ENCODE peak calls at places on chromosomes 6 and 20, in five cellular contexts. J, F, U, O and H are unnamed samples.

GRCh38 chr6:120871416-120872261 is 462.6 kb downstream of the TBC1D32 start:
- DNase-seq in J (no peak), U (no peak), O (no peak), F (no peak), H (peak)

GRCh38 chr6:157946053-157946617 is 35.5 kb upstream of the SYNJ2 start:
- DNase-seq in O (no peak), U (no peak), F (no peak), J (no peak), H (no peak)

GRCh38 chr6:118785601-118786000 is 108.4 kb upstream of the ASF1A start:
- DNase-seq in O (no peak), J (no peak), U (no peak), F (no peak), H (no peak)

GRCh38 chr6:5276596-5276995 is 15.3 kb downstream of the FARS2 start:
- DNase-seq in F (no peak), O (no peak), J (no peak), U (no peak), H (no peak)

GRCh38 chr6:111810321-111811235 is 62.7 kb downstream of the FYN start:
- DNase-seq in U (no peak), J (no peak), O (no peak), F (no peak), H (no peak)

GRCh38 chr6:138465007-138465645 is 34.2 kb downstream of the NHSL1 start:
- DNase-seq in O (no peak), J (no peak), F (no peak), U (peak), H (no peak)

GRCh38 chr6:26457407-26457795 is 354 bp upstream of the BTN2A1 start:
- DNase-seq in U (no peak), F (no peak), J (peak), O (peak), H (no peak)

GRCh38 chr6:133951881-133952814 is 876 bp upstream of the TBPL1 start:
- DNase-seq in F (no peak), J (peak), U (peak), O (peak), H (no peak)

GRCh38 chr20:47086316-47086715 is 191.7 kb downstream of the EYA2 start:
- DNase-seq in J (no peak), O (no peak), F (no peak), U (no peak), H (no peak)

GRCh38 chr20:48725589-48725991 is 102.2 kb downstream of the PREX1 start:
- DNase-seq in F (no peak), O (no peak), J (no peak), U (peak), H (no peak)

GRCh38 chr20:33033381-33033780 is 1.9 kb downstream of the BPIFB6 start:
- DNase-seq in F (no peak), U (no peak), J (no peak), O (no peak), H (no peak)

GRCh38 chr6:162833776-162834175 is 106.0 kb downstream of the PACRG start:
- DNase-seq in F (no peak), J (no peak), U (no peak), O (no peak), H (no peak)

GRCh38 chr20:59623583-59623982 is 19.2 kb downstream of the PHACTR3 start:
- DNase-seq in O (no peak), U (no peak), F (no peak), J (no peak), H (no peak)

GRCh38 chr6:36679043-36679821 is 718 bp downstream of the CDKN1A start:
- DNase-seq in J (peak), O (peak), F (peak), U (peak), H (peak)

GRCh38 chr20:46144626-46145025 is 26.5 kb downstream of the CD40 start:
- DNase-seq in J (no peak), F (no peak), U (no peak), O (no peak), H (no peak)

GRCh38 chr6:3382399-3383279 is 74.2 kb downstream of the SLC22A23 start:
- DNase-seq in F (no peak), O (no peak), U (peak), J (no peak), H (no peak)

GRCh38 chr6:155398701-155399061 is 57.0 kb downstream of the NOX3 start:
- DNase-seq in U (no peak), J (no peak), F (no peak), O (no peak), H (no peak)

GRCh38 chr20:5650191-5650691 is 100.0 kb upstream of the SHLD1 start:
- DNase-seq in F (no peak), J (no peak), U (no peak), O (no peak), H (no peak)

GRCh38 chr6:76221525-76221924 is 149.1 kb upstream of the IMPG1 start:
- DNase-seq in U (no peak), J (no peak), F (no peak), O (no peak), H (no peak)

GRCh38 chr6:170447561-170447930 is 105.6 kb downstream of the PSMB1 start:
- DNase-seq in F (no peak), J (no peak), U (no peak), O (no peak), H (no peak)

GRCh38 chr20:8646716-8647115 is 422.2 kb upstream of the PLCB4 start:
- DNase-seq in J (no peak), O (no peak), U (peak), F (no peak), H (no peak)

GRCh38 chr20:44688053-44688625 is 27.0 kb upstream of the CCN5 start:
- DNase-seq in F (no peak), O (no peak), J (no peak), U (no peak), H (no peak)

DNA sequence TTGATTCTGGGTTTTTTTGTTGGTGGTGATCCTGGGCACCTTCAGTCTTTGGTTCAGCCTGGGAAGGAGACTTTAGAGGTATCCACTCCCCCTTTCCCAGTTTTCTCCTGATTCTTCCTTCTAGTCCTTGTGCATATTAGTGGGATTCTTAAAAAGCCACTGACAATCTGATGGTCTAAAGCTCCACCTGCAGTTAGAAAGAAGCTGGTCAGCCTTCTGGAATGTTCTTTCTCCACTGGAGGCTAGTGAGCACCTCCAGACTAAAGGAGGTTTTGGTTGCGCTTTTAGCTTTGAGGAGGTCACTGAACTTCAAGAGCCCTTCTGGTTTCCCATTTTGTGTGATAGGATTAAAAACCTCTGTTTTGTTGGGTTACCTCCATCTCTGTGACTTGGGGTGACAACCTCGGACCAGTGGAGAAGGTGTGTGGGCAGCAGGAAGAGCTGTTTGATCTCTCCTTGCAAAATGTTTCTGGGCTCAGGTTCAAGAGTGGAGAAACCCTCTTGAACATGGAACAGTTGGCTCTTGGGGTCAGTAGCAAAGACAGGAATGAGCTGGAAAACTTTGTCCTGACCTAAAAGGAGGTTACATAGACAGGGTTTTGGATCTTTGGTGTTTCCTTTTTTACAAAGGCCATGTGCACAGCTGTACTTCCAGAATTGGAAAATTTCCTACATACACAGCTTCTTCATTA is 29.0 kb downstream of the JARID2 start:
- DNase-seq in J (no peak), U (peak), O (no peak), F (no peak), H (peak)
- TF ChIP-seq CTCF in J (no peak), U (peak), O (no peak), F (no peak), H (no peak)

DNA sequence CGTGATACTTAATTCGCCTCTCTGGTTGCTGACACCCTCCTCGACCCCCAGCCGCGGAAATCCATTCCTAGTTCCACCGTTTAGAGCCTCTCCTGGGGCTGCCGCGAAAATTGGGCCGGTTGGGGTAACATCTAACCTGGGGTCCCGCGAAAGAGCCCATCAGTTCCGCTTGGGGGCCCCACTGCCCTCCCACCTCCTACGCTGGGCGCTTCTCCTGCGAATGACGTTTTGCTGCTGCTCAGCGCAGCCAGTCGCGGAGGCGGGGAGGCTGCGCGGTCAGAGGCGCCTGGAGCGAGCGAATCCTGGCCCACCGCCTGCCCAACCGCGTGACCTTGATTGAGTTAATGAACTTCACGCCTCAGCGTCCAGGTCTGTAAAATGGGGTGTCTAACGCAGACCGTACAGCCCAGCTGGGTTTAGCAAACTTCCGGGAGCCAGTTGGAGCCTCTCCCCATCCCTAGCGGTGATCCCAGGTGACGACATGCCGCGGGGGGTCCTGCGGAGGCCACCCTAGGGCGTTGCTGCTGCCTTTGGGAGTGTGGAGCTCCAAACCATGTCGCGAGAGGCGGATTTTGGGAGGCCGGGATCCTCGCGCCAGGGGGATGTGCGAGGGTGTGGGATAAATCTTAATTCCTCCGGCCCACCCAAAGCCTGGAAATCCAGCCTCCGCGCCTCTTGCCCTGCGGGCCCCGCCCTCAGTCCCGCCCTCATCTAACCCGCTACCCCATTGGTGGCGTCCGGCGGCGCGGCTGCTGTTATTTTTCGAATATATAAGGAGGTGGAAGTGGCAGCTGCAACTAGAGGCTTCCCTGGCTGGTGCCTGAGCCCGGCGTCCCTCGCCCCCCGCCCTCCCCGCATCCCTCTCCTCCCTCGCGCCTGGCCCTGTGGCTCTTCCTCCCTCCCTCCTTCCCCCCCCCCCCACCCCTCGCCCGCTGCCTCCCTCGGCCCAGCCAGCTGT is at the start of gene CDC25B:
- DNase-seq in F (peak), O (peak), U (peak), J (peak), H (peak)
- TF ChIP-seq CTCF in F (peak), O (peak), U (peak), J (peak), H (peak)

GRCh38 chr6:69424581-69424980 is 372.2 kb downstream of the LMBRD1 start:
- DNase-seq in U (no peak), J (no peak), F (no peak), O (no peak), H (no peak)

GRCh38 chr6:69421986-69422385 is 374.8 kb downstream of the LMBRD1 start:
- DNase-seq in U (no peak), F (no peak), O (no peak), J (no peak), H (no peak)

GRCh38 chr6:69421270-69421669 is 375.5 kb downstream of the LMBRD1 start:
- DNase-seq in J (no peak), F (no peak), U (no peak), O (no peak), H (no peak)

GRCh38 chr6:69422474-69422873 is 374.3 kb downstream of the LMBRD1 start:
- DNase-seq in J (no peak), U (no peak), O (no peak), F (no peak), H (no peak)

DNA sequence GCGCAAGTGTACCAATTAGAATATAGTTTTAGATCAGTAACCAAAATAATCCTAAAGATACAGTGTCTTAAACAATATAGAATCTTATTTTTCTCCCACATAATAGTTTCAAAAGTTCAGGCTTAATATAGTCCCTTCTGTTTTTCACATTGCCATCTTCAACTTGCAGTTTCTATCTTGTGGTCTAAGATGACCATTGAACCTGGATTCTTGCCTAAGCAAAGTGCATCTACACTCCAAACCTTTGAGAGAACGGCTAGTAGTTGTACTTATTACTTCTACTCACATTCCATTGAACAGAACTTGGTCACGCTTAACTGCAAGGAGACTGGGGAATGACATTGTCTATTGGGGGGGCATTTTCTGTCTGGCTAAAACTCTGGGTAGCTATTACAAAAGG is 373.0 kb downstream of the LMBRD1 start:
- DNase-seq in F (no peak), J (no peak), O (no peak), U (no peak), H (no peak)
- TF ChIP-seq CTCF in F (no peak), J (no peak), O (no peak), U (no peak), H (no peak)

DNA sequence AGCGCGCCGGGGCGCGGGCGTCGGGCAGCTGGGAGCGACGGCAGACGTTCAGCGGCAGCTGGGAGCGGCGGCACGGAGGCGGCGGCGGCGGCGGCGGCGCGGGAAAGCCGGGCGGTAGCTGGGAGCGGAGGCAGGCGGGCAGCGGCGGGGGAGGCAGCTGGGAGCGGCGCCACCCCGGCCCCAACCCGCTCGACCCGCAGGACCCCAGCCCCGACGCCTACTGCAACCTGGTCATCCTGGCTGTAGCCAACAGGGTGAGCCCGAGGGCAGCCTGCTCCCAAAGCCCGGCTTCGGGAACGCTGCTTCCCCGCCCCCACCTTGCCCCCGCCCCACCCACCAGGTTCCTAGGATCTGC is 8.9 kb downstream of the CCM2L start:
- DNase-seq in J (no peak), O (peak), F (no peak), U (no peak), H (no peak)
- TF ChIP-seq CTCF in J (no peak), O (peak), F (no peak), U (peak), H (no peak)

GRCh38 chr20:62875419-62876355 is 14.1 kb upstream of the TCFL5 start:
- DNase-seq in F (no peak), O (peak), U (peak), J (peak), H (no peak)
- TF ChIP-seq CTCF in F (no peak), O (peak), U (peak), J (no peak), H (no peak)

GRCh38 chr20:36951198-36951976 is at the start of gene SAMHD1:
- DNase-seq in F (peak), O (peak), U (peak), J (peak), H (peak)
- TF ChIP-seq CTCF in F (no peak), O (no peak), U (no peak), J (peak), H (no peak)

DNA sequence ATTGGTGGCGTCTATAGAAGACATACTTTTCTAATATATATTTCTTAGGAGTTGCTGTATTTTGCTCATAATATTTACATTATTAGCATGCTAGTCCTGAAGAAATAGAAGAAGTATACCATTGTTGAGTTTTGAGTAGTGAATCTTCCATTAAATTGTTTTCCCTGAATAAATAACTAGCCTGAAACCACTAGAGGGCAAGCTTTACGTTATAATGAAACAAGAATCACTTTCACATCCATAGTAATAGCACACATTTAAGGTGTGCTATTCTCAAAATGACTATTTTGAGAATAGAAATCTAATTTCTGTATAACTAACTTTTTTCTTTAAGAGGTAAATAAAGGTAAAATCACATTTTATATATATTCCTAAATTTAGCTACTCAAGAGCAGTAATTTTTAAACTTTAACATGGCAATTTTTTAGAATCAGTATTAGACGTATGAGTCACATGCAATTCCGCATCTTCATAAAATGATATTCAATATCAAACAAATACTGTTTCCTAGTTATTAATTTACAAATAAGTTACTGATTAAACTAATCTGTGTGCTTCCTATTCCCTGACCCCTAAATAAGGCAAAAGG is 213.2 kb upstream of the MANEA start:
- DNase-seq in O (no peak), J (no peak), U (peak), F (no peak), H (no peak)
- TF ChIP-seq CTCF in O (peak), J (no peak), U (peak), F (no peak), H (no peak)